ENCODE peak calls at places on chromosome 13, in six cellular contexts. K, J, S, F, X and E are unnamed samples.

GRCh38 chr13:75226755-75227435 is 255.1 kb downstream of the TBC1D4 start:
- DNase-seq in K (no peak), J (no peak), S (no peak), F (peak), X (peak), E (peak)

GRCh38 chr13:33970746-33971145 is 152.8 kb downstream of the RFC3 start:
- DNase-seq in K (no peak), J (no peak), S (no peak), F (no peak), X (no peak), E (no peak)

GRCh38 chr13:112168771-112169170 is 101.8 kb downstream of the SOX1 start:
- DNase-seq in K (no peak), J (no peak), S (no peak), F (no peak), X (no peak), E (no peak)

GRCh38 chr13:28396053-28396452 is 98.9 kb downstream of the FLT1 start:
- DNase-seq in K (no peak), J (no peak), S (no peak), F (no peak), X (no peak), E (no peak)

GRCh38 chr13:62194371-62194770 is 778.7 kb upstream of the PCDH20 start:
- DNase-seq in K (no peak), J (no peak), S (no peak), F (peak), X (no peak), E (no peak)

GRCh38 chr13:41365636-41366035 is 54.6 kb downstream of the NAA16 start:
- DNase-seq in K (no peak), J (no peak), S (no peak), F (no peak), X (no peak), E (no peak)

GRCh38 chr13:43783820-43784219 is 3.0 kb downstream of the ENOX1 start:
- DNase-seq in K (no peak), J (peak), S (peak), F (peak), X (peak), E (peak)

GRCh38 chr13:77810430-77810829 is 108.2 kb downstream of the EDNRB start:
- DNase-seq in K (no peak), J (peak), S (no peak), F (peak), X (no peak), E (peak)

GRCh38 chr13:41842029-41842428 is 118.9 kb downstream of the VWA8 start:
- DNase-seq in K (no peak), J (no peak), S (no peak), F (peak), X (peak), E (no peak)

GRCh38 chr13:43167058-43167457 is 143.7 kb downstream of the DNAJC15 start:
- DNase-seq in K (no peak), J (no peak), S (no peak), F (no peak), X (no peak), E (no peak)

GRCh38 chr13:99442273-99442895 is 58.9 kb upstream of the TM9SF2 start:
- DNase-seq in K (peak), J (peak), S (peak), F (peak), X (no peak), E (peak)

GRCh38 chr13:100275746-100276145 is 186.9 kb downstream of the PCCA start:
- DNase-seq in K (no peak), J (no peak), S (no peak), F (no peak), X (no peak), E (peak)

GRCh38 chr13:49112782-49113525 is 107.2 kb upstream of the MLNR start:
- DNase-seq in K (no peak), J (no peak), S (no peak), F (peak), X (no peak), E (no peak)

GRCh38 chr13:99454518-99455183 is 46.6 kb upstream of the TM9SF2 start:
- DNase-seq in K (no peak), J (no peak), S (no peak), F (no peak), X (no peak), E (no peak)

GRCh38 chr13:111413407-111414187 is 93.2 kb downstream of the TEX29 start:
- DNase-seq in K (no peak), J (no peak), S (no peak), F (no peak), X (no peak), E (no peak)

GRCh38 chr13:23466144-23467002 is 32.9 kb upstream of the SACS start:
- DNase-seq in K (peak), J (peak), S (peak), F (peak), X (peak), E (peak)

GRCh38 chr13:40600145-40600751 is 66.2 kb downstream of the FOXO1 start:
- DNase-seq in K (no peak), J (no peak), S (peak), F (no peak), X (no peak), E (no peak)